ENCODE peak calls at places on chromosomes 2 and 18, in six cellular contexts. R is sigmoid colon, F is GM12878, X is A549, U is H1, Q is SK-N-SH. L is an unnamed sample.
A peak's percentile ranks its signal among the peaks of the same experiment; 100 is the strongest.

GRCh38 chr2:62856228-62857040 is 150.9 kb downstream of the EHBP1 start:
- DNase-seq in R (no peak), F (no peak), X (no peak), U (no peak), Q (no peak), L (no peak)

GRCh38 chr2:175742367-175742766 is 259.7 kb downstream of the LNPK start:
- DNase-seq in R (no peak), F (no peak), X (no peak), U (no peak), Q (no peak), L (no peak)

GRCh38 chr18:68284236-68284635 is 430.7 kb downstream of the TMX3 start:
- DNase-seq in R (no peak), F (no peak), X (no peak), U (no peak), Q (no peak), L (no peak)

GRCh38 chr2:198994678-198995077 is 463.1 kb downstream of the SATB2 start:
- DNase-seq in R (no peak), F (no peak), X (no peak), U (no peak), Q (no peak), L (no peak)

GRCh38 chr2:88227446-88227845 is 57.3 kb downstream of the THNSL2 start:
- DNase-seq in R (no peak), F (no peak), X (no peak), U (no peak), Q (no peak), L (no peak)

GRCh38 chr2:8306530-8307351 is 375.1 kb upstream of the ID2 start:
- DNase-seq in R (no peak), F (no peak), X (peak; percentile 45), U (no peak), Q (no peak), L (no peak)

GRCh38 chr2:150051004-150051403 is 436.5 kb downstream of the RND3 start:
- DNase-seq in R (no peak), F (no peak), X (no peak), U (no peak), Q (no peak), L (no peak)

GRCh38 chr18:9969247-9969646 is 55.4 kb downstream of the VAPA start:
- DNase-seq in R (no peak), F (no peak), X (no peak), U (no peak), Q (no peak), L (no peak)

GRCh38 chr2:180046202-180046601 is 39.1 kb upstream of the CWC22 start:
- DNase-seq in R (no peak), F (no peak), X (no peak), U (no peak), Q (no peak), L (no peak)

GRCh38 chr2:238459081-238459629 is 32.4 kb downstream of the ASB1 start:
- DNase-seq in R (peak; percentile 90), F (no peak), X (no peak), U (no peak), Q (no peak), L (peak; percentile 67)

GRCh38 chr2:238162171-238162515 is 3.4 kb downstream of the ERFE start:
- DNase-seq in R (no peak), F (no peak), X (no peak), U (no peak), Q (peak; percentile 21), L (no peak)

GRCh38 chr18:36624451-36625167 is 204.2 kb downstream of the TPGS2 start:
- DNase-seq in R (no peak), F (no peak), X (no peak), U (no peak), Q (no peak), L (no peak)

GRCh38 chr2:241011751-241012510 is 13.5 kb downstream of the SNED1 start:
- DNase-seq in R (peak; percentile 30), F (no peak), X (no peak), U (no peak), Q (peak; percentile 40), L (peak; percentile 15)

GRCh38 chr2:29576231-29576630 is 345.2 kb downstream of the ALK start:
- DNase-seq in R (no peak), F (no peak), X (no peak), U (no peak), Q (no peak), L (no peak)

GRCh38 chr2:222176890-222177289 is 121.9 kb downstream of the PAX3 start:
- DNase-seq in R (no peak), F (no peak), X (no peak), U (no peak), Q (no peak), L (no peak)

GRCh38 chr2:166539340-166540162 is 45.5 kb upstream of the SCN7A start:
- DNase-seq in R (no peak), F (peak; percentile 12), X (peak; percentile 7), U (no peak), Q (peak; percentile 39), L (no peak)

GRCh38 chr2:101796825-101797600 is 99.5 kb downstream of the MAP4K4 start:
- DNase-seq in R (no peak), F (no peak), X (no peak), U (no peak), Q (no peak), L (no peak)

GRCh38 chr2:149720615-149721014 is 133.0 kb upstream of the MMADHC start:
- DNase-seq in R (no peak), F (no peak), X (no peak), U (no peak), Q (peak; percentile 11), L (no peak)

GRCh38 chr2:162085090-162085891 is 11.3 kb upstream of the DPP4 start:
- DNase-seq in R (no peak), F (no peak), X (no peak), U (no peak), Q (no peak), L (no peak)

GRCh38 chr2:12457831-12458230 is 258.9 kb upstream of the TRIB2 start:
- DNase-seq in R (no peak), F (no peak), X (no peak), U (no peak), Q (no peak), L (no peak)

GRCh38 chr2:189234991-189235390 is 55.4 kb upstream of the COL5A2 start:
- DNase-seq in R (no peak), F (no peak), X (no peak), U (no peak), Q (no peak), L (no peak)

GRCh38 chr2:138829326-138829725 is 49.1 kb upstream of the NXPH2 start:
- DNase-seq in R (no peak), F (no peak), X (peak; percentile 28), U (peak; percentile 23), Q (peak; percentile 49), L (no peak)

DNA sequence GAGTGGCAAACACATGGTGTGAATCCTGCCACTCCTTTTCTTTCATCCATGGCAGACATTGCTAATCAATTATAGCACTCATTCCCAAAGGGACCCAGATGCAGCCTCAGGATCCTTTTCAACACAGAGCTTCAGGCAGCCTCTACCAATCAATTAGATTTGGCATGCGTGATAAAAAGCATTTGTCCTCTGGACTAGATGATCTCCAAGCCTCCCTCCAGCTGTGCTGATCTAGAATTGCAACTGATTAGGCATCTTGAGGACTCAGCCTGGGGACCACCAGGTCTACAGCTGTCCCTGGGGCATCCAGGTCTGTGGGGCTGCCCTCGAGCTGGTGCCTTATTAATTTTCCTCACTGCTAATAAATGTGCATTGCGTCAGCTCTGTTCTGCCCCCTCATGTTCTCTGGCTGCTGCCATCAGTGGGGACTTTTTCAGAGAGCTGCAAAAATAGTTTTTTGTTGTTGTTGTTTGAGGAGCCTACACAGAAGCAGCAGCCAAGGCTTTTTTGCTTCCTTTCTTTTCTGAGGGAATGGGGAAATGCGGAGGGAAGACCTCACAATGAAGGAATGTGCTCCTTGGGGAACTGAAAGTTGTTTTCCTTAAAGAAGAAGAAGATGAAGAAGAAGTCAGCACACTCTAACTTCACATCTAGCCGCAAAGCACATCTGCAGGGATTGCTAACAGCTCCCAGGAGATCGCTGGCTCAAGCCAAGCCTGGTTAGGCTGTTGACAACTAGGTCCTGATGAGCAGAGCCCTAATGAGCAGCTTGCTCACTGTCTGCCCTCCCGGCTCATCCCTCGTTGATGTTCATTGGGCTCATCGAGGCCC is 8.8 kb upstream of the ATOH8 start:
- DNase-seq in R (peak; percentile 86), F (no peak), X (no peak), U (no peak), Q (peak; percentile 56), L (no peak)
- TF ChIP-seq EP300 in R (no peak), F (no peak), X (no peak), U (no peak), Q (no peak), L (no peak)

GRCh38 chr2:187377335-187377734 is 70.7 kb downstream of the CALCRL start:
- DNase-seq in R (no peak), F (no peak), X (no peak), U (no peak), Q (no peak), L (no peak)

GRCh38 chr2:187383043-187383800 is 64.8 kb downstream of the CALCRL start:
- DNase-seq in R (no peak), F (no peak), X (no peak), U (no peak), Q (no peak), L (no peak)

GRCh38 chr2:187379869-187380268 is 68.2 kb downstream of the CALCRL start:
- DNase-seq in R (no peak), F (no peak), X (no peak), U (no peak), Q (no peak), L (no peak)

GRCh38 chr2:187382131-187382530 is 65.9 kb downstream of the CALCRL start:
- DNase-seq in R (no peak), F (no peak), X (no peak), U (no peak), Q (no peak), L (no peak)
- TF ChIP-seq EP300 in R (no peak), F (no peak), X (no peak), U (no peak), Q (no peak), L (no peak)

GRCh38 chr2:68127358-68128242 is 30.1 kb upstream of the PNO1 start:
- DNase-seq in R (no peak), F (peak; percentile 31), X (no peak), U (no peak), Q (no peak), L (no peak)

GRCh38 chr2:68125821-68126220 is 31.9 kb upstream of the PNO1 start:
- DNase-seq in R (no peak), F (no peak), X (no peak), U (no peak), Q (no peak), L (no peak)

GRCh38 chr2:68124321-68124720 is 33.4 kb upstream of the PNO1 start:
- DNase-seq in R (no peak), F (no peak), X (no peak), U (no peak), Q (no peak), L (no peak)

GRCh38 chr2:68122680-68122964 is 35.1 kb upstream of the PNO1 start:
- DNase-seq in R (no peak), F (no peak), X (no peak), U (no peak), Q (no peak), L (no peak)

GRCh38 chr2:68126561-68126960 is 31.1 kb upstream of the PNO1 start:
- DNase-seq in R (no peak), F (no peak), X (no peak), U (no peak), Q (no peak), L (no peak)
- TF ChIP-seq EP300 in R (no peak), F (no peak), X (no peak), U (no peak), Q (no peak), L (no peak)

DNA sequence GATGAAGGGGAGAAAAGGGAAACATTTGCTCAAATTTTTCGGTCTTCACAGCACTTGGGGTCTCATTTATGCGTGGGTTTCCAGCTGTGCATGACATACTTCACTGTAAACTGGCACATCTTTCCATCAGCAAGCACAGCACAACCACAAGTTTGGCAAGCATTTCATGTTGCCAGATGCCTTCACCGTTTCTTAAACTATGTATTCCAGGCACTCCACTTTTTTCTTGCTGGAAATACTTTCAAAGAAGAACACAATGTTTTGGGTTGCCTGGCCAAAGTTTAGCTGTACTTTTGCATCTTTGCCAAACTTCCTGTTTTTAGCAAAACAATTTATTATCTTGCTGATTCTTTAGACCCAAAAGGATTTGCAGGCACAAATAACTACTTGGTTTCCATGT is 194.6 kb upstream of the MEIS1 start:
- DNase-seq in R (peak; percentile 68), F (no peak), X (no peak), U (no peak), Q (no peak), L (no peak)
- TF ChIP-seq EP300 in R (no peak), F (no peak), X (no peak), U (no peak), Q (no peak), L (no peak)